ENCODE peak calls at places on chromosomes 2 and 18, in eight cellular contexts. U is esophagus squamous epithelium, H is brain microvascular endothelial cell, J is psoas muscle, S is GM12865, Q is epithelial cell of esophagus, O is stomach, Y is left lung. M is an unnamed sample.
A peak's percentile ranks its signal among the peaks of the same experiment; 100 is the strongest.

GRCh38 chr2:131394147-131394931 is 30.4 kb upstream of the RAB6D start:
- DNase-seq in U (no peak), H (no peak), J (peak; percentile 54), S (no peak), Q (no peak), O (no peak), Y (peak; percentile 72), M (no peak)

GRCh38 chr2:174963437-174964400 is 41.5 kb downstream of the CHN1 start:
- DNase-seq in U (no peak), H (no peak), J (no peak), S (no peak), Q (no peak), O (no peak), Y (no peak), M (no peak)

GRCh38 chr2:23293063-23293462 is 91.9 kb upstream of the KLHL29 start:
- DNase-seq in U (no peak), H (peak; percentile 18), J (peak; percentile 64), S (no peak), Q (no peak), O (no peak), Y (no peak), M (no peak)

GRCh38 chr2:1798425-1799144 is 54.3 kb upstream of the PXDN start:
- DNase-seq in U (no peak), H (no peak), J (no peak), S (no peak), Q (no peak), O (no peak), Y (no peak), M (no peak)

GRCh38 chr2:51424418-51424817 is 392.5 kb upstream of the NRXN1 start:
- DNase-seq in U (no peak), H (no peak), J (no peak), S (no peak), Q (no peak), O (no peak), Y (peak; percentile 3), M (no peak)

GRCh38 chr18:22020127-22020866 is 149.1 kb upstream of the GATA6 start:
- DNase-seq in U (no peak), H (no peak), J (no peak), S (no peak), Q (no peak), O (peak; percentile 51), Y (no peak), M (no peak)

GRCh38 chr2:72132981-72133720 is 14.5 kb downstream of the CYP26B1 start:
- DNase-seq in U (no peak), H (no peak), J (no peak), S (no peak), Q (no peak), O (no peak), Y (peak; percentile 71), M (no peak)

GRCh38 chr2:20400306-20400705 is 46.6 kb upstream of the RHOB start:
- DNase-seq in U (no peak), H (no peak), J (no peak), S (no peak), Q (no peak), O (no peak), Y (no peak), M (no peak)

GRCh38 chr2:47058061-47058931 is 96.8 kb downstream of the STPG4 start:
- DNase-seq in U (no peak), H (no peak), J (peak; percentile 77), S (no peak), Q (no peak), O (no peak), Y (peak; percentile 73), M (no peak)

GRCh38 chr2:47054867-47055266 is 100.2 kb downstream of the STPG4 start:
- DNase-seq in U (no peak), H (no peak), J (peak; percentile 74), S (no peak), Q (no peak), O (no peak), Y (peak; percentile 25), M (no peak)

GRCh38 chr2:47057732-47058012 is 97.4 kb downstream of the STPG4 start:
- DNase-seq in U (no peak), H (no peak), J (no peak), S (no peak), Q (no peak), O (no peak), Y (no peak), M (no peak)

GRCh38 chr2:47056875-47057731 is 98.0 kb downstream of the STPG4 start:
- DNase-seq in U (no peak), H (no peak), J (peak; percentile 73), S (no peak), Q (no peak), O (no peak), Y (peak; percentile 77), M (no peak)

GRCh38 chr2:47056374-47056773 is 98.7 kb downstream of the STPG4 start:
- DNase-seq in U (no peak), H (no peak), J (no peak), S (no peak), Q (no peak), O (no peak), Y (peak; percentile 58), M (no peak)
- H3K4me3 ChIP-seq in U (no peak overlapping the region), H (no peak overlapping the region), J (no peak overlapping the region), S (no peak overlapping the region), Q (no peak overlapping the region), O (no peak overlapping the region), Y (no peak overlapping the region), M (no peak overlapping the region)

GRCh38 chr2:233775414-233775813 is 2.7 kb upstream of the MROH2A start:
- DNase-seq in U (no peak), H (no peak), J (no peak), S (no peak), Q (no peak), O (no peak), Y (no peak), M (no peak)

GRCh38 chr2:233773854-233774253 is 4.3 kb upstream of the MROH2A start:
- DNase-seq in U (no peak), H (no peak), J (no peak), S (no peak), Q (no peak), O (no peak), Y (no peak), M (no peak)

GRCh38 chr2:233772153-233772552 is 6.0 kb upstream of the MROH2A start:
- DNase-seq in U (no peak), H (no peak), J (no peak), S (no peak), Q (no peak), O (no peak), Y (no peak), M (no peak)

GRCh38 chr2:233769260-233769659 is 8.9 kb upstream of the MROH2A start:
- DNase-seq in U (no peak), H (no peak), J (no peak), S (no peak), Q (no peak), O (no peak), Y (no peak), M (no peak)

DNA sequence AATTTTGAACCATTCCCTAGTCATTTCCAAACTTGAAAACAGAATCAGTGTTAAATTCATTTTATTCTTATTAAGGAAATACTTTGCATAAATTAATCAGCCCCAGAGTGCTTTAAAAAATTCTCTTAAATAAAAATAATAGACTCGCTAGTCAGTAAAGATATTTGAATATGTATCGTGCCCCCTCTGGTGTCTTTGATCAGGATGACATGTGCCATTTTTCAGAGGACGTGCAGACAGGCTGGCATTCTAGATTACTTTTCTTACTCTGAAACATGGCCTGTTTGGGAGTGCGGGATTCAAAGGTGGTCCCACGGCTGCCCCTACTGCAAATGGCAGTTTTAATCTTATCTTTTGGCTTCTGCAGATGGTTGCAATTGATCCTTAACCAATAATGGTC is 5.5 kb upstream of the MROH2A start:
- DNase-seq in U (no peak), H (no peak), J (no peak), S (no peak), Q (no peak), O (no peak), Y (no peak), M (no peak)
- TF ChIP-seq CTCF in U (no peak), H (no peak), J (no peak), S (no peak), Q (no peak), O (no peak), Y (no peak), M (no peak)

GRCh38 chr2:122519806-122520205 is 764.4 kb downstream of the TSN start:
- DNase-seq in U (no peak), H (no peak), J (no peak), S (no peak), Q (peak; percentile 67), O (no peak), Y (no peak), M (no peak)

GRCh38 chr2:122523143-122523542 is 767.7 kb downstream of the TSN start:
- DNase-seq in U (no peak), H (no peak), J (no peak), S (no peak), Q (no peak), O (no peak), Y (no peak), M (no peak)

GRCh38 chr2:122519366-122519765 is 763.9 kb downstream of the TSN start:
- DNase-seq in U (no peak), H (no peak), J (no peak), S (no peak), Q (no peak), O (no peak), Y (no peak), M (no peak)

GRCh38 chr2:122516775-122517174 is 761.3 kb downstream of the TSN start:
- DNase-seq in U (no peak), H (no peak), J (no peak), S (no peak), Q (peak; percentile 28), O (no peak), Y (no peak), M (peak; percentile 56)

DNA sequence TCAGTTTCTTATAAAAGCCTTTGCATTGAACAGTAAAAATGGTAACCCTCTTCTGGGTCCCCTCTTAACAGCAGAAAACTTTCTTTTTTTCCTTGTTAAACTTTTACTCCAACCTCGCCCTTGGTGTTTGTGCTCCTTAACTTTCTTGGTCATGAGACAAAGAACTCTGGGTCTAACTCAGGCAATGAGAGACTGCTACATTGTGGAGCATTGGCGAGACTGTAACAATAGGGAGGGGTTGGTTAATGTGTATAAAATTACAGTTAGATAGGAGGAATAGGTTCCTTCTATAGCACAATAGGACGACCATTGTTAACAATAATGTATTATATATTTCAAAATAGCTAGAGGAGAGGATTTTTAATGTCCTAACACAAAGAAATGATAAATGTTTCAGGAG is 764.8 kb downstream of the TSN start:
- DNase-seq in U (no peak), H (no peak), J (no peak), S (no peak), Q (no peak), O (no peak), Y (no peak), M (no peak)
- H3K4me3 ChIP-seq in U (no peak overlapping the region), H (no peak overlapping the region), J (no peak overlapping the region), S (no peak overlapping the region), Q (no peak overlapping the region), O (no peak overlapping the region), Y (no peak overlapping the region), M (no peak overlapping the region)

DNA sequence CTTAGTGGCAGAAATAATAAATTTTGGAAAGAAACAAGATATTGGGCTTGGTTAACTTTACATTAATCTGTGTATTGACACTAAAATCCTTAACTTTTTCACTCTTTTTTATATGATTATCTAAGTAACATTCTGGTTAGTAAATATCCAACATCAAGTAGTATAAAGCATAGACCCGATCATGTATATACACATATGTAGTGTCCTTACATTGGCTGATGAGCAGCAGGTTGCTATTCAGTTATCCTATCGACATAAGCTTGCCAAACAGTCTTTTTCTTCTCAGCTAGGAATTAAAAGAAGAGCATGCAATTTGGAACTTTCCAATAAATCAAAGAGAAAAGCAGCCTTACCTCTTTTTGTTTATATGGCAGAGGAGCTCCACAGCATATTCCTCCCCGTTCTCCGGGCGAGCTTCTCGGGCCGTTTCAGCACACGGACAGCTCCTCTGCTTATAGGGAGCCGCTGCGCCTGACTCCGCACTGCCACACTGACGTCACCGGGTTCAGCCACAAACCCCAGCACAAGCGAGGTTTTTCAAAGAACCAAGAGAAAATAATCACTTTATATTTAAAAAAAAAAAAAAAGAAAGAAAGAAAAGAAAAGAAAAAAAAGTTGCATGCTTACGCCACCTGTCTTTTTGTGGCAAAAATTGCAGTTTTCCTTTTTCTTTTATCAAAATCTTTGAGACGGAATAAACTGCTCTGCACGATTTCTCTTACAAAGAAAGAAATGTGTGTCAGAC is at the start of gene SCG2:
- DNase-seq in U (no peak), H (peak; percentile 92), J (peak; percentile 76), S (peak; percentile 42), Q (peak; percentile 83), O (peak; percentile 61), Y (peak; percentile 87), M (peak; percentile 54)
- TF ChIP-seq CTCF in U (no peak), H (peak; percentile 49), J (peak; percentile 36), S (no peak), Q (peak; percentile 14), O (no peak), Y (no peak), M (peak; percentile 44)